ENCODE peak calls at places on chromosomes 3 and 15, in eight cellular contexts. B is transverse colon, F is H9, N is fibroblast of lung, W is B cell, V is epithelial cell of esophagus, Q is GM13976, G is lower leg skin. S is an unnamed sample.

GRCh38 chr15:55588818-55589122 is 625 bp upstream of the PYGO1 start:
- DNase-seq in B (no peak), F (no peak), N (no peak), W (no peak), V (no peak), Q (no peak), G (no peak), S (no peak)

GRCh38 chr15:48889925-48890324 is 12.0 kb downstream of the EID1 start:
- DNase-seq in B (no peak), F (no peak), N (no peak), W (no peak), V (no peak), Q (no peak), G (no peak), S (no peak)

GRCh38 chr3:89266074-89266473 is 158.7 kb downstream of the EPHA3 start:
- DNase-seq in B (no peak), F (no peak), N (no peak), W (no peak), V (no peak), Q (no peak), G (no peak), S (no peak)

GRCh38 chr3:47485812-47486211 is 10.1 kb upstream of the SCAP start:
- DNase-seq in B (no peak), F (no peak), N (no peak), W (no peak), V (no peak), Q (no peak), G (no peak), S (no peak)

GRCh38 chr3:139187648-139188047 is 143.0 kb upstream of the PRR23C start:
- DNase-seq in B (no peak), F (no peak), N (no peak), W (no peak), V (no peak), Q (no peak), G (no peak), S (no peak)

GRCh38 chr15:35937380-35937779 is 391.4 kb upstream of the DPH6 start:
- DNase-seq in B (no peak), F (no peak), N (no peak), W (no peak), V (no peak), Q (no peak), G (no peak), S (no peak)

GRCh38 chr3:158768361-158768787 is 33.5 kb upstream of the MFSD1 start:
- DNase-seq in B (peak; percentile 54), F (peak; percentile 73), N (peak; percentile 78), W (no peak), V (peak; percentile 50), Q (no peak), G (no peak), S (no peak)

GRCh38 chr3:37985637-37986320 is 4.8 kb upstream of the VILL start:
- DNase-seq in B (peak; percentile 83), F (no peak), N (peak; percentile 36), W (no peak), V (peak; percentile 35), Q (no peak), G (peak; percentile 82), S (no peak)

GRCh38 chr3:196942915-196943277 is 568 bp upstream of the NCBP2 start:
- DNase-seq in B (peak; percentile 50), F (no peak), N (no peak), W (no peak), V (no peak), Q (no peak), G (no peak), S (no peak)

GRCh38 chr15:31325432-31325975 is 1.1 kb upstream of the KLF13 start:
- DNase-seq in B (peak; percentile 77), F (no peak), N (peak; percentile 66), W (peak; percentile 71), V (peak; percentile 26), Q (peak; percentile 63), G (peak; percentile 95), S (no peak)

GRCh38 chr15:35038655-35039534 is 46.2 kb downstream of the NANOGP8 start:
- DNase-seq in B (no peak), F (no peak), N (peak; percentile 80), W (no peak), V (peak; percentile 71), Q (no peak), G (no peak), S (no peak)

GRCh38 chr3:25191703-25192102 is 236.4 kb upstream of the RARB start:
- DNase-seq in B (no peak), F (no peak), N (no peak), W (no peak), V (no peak), Q (no peak), G (no peak), S (no peak)

GRCh38 chr3:63051920-63052319 is 176.7 kb upstream of the CADPS start:
- DNase-seq in B (peak; percentile 21), F (no peak), N (no peak), W (no peak), V (no peak), Q (no peak), G (no peak), S (no peak)

DNA sequence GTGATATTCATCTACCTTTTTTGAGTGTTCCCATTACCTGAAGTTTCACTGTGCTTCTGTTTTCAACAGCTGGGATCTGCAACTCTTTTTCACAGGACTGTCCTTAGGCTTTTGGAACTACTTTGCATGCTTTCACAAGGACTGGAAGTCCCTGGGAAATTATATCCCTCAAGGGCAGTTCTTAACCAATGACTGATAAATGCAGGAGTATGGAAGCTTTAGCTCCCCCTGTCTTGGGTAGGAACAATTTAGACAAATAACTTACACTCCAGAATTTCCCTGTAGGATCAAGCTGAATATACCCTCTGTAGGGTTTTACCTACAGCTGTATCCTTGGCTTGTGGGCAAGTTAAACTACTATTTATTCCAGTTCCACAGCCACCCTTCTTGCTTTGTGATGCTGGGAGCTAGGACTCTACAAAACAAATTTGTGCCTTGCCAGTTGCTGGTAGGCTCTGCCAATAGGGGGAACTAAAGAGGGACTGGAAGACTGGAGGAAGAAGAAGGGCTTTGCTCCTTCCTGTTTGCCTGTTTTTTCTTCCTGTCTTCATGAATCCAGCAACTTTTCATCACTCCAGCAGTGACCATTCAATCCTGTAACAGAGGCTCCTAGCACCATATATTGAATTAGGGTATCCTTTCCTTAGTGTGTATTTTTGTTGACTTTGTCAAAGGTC is 6.8 kb upstream of the ZNF280D start:
- DNase-seq in B (no peak), F (peak; percentile 40), N (no peak), W (no peak), V (no peak), Q (no peak), G (no peak), S (no peak)
- TF ChIP-seq CTCF in B (no peak), F (peak; percentile 64), N (peak; percentile 17), W (peak; percentile 16), V (no peak), Q (peak; percentile 19), G (no peak), S (no peak)

GRCh38 chr15:73792429-73792828 is 39.3 kb upstream of the INSYN1 start:
- DNase-seq in B (no peak), F (no peak), N (no peak), W (no peak), V (no peak), Q (no peak), G (no peak), S (no peak)
- TF ChIP-seq CTCF in B (no peak), F (peak; percentile 13), N (no peak), W (no peak), V (no peak), Q (no peak), G (no peak), S (no peak)

DNA sequence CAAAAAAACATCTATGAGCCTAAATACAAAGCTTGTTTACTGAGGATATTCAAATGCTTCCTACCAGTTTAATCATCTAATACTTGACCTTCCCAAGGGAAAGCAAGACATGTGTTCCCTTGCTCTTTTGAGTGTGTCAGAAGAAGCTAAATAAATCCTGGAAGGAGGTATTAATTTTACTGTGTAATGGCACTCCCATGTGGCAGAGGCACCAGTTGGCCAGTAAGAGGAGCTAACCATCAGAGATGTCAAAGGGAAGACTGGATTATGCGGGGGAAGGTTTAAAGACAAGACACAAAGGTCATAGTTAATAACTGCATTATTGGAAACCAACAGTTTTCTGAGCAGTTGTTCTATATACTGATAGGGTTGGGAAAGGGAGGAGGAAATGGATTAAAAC is 125.1 kb downstream of the SUCLG2 start:
- DNase-seq in B (no peak), F (no peak), N (no peak), W (no peak), V (no peak), Q (no peak), G (no peak), S (no peak)
- TF ChIP-seq CTCF in B (no peak), F (no peak), N (no peak), W (no peak), V (no peak), Q (no peak), G (no peak), S (peak; percentile 39)

DNA sequence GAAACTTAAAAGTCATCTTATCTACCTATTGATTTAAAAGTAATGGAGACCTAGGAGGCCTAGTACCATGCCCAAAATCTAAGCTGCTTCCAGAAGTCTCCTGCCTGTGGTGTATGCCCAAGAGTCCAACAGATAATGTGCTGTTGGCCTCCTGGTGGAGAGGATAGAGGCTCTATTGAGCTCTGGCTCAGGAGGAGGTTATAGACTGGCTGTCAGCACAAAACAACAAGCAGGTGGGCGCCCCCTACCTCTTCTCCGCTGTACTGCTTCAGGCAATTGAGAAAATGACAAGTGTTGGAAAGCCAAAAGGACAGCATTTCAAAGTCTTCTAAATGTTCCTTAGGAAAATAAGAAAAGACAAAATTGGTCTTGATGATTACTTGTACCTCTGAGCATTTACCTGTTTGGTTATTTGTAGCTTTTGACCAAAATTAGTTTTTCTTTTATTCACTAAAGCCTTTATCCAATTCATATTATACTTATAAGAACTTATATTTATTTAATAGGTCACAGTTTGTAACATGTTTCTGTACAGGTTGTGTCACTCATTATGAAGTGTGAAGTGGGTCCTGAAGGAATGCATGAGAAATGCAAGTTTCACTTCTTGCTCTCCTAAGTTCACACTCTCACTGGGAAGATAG is 17.2 kb upstream of the GNB5 start:
- DNase-seq in B (peak; percentile 66), F (peak; percentile 78), N (peak; percentile 68), W (peak; percentile 57), V (peak; percentile 80), Q (peak; percentile 70), G (no peak), S (no peak)
- TF ChIP-seq CTCF in B (peak; percentile 67), F (peak; percentile 96), N (peak; percentile 87), W (peak; percentile 86), V (peak; percentile 89), Q (peak; percentile 85), G (no peak), S (peak; percentile 77)

DNA sequence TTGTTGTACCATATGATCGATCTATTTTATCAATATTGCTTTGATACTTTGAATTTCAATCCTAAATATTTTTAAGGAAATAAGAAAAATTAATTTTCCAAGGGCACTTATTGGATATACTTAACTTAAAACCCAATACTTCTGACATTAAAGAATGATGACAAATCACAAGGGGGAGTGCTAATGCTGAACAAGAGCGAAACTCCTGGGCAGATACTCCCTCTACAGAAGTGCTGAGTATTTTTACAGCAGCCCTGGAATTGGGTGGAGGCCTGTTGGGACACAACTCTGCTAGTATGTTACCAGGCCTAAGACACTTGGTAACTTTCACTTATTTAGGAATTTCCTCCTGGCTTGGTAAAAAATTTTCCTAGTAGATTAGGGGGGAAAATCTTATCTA is 46.2 kb downstream of the DENND6A start:
- DNase-seq in B (no peak), F (no peak), N (peak; percentile 56), W (no peak), V (peak; percentile 80), Q (no peak), G (no peak), S (no peak)
- TF ChIP-seq CTCF in B (no peak), F (no peak), N (no peak), W (peak; percentile 13), V (peak; percentile 32), Q (no peak), G (no peak), S (peak; percentile 75)

S was measured in chondrocyte.